ENCODE peak calls at places on chromosomes 13 and 19, in six cellular contexts. One of them, this sample, is unnamed.

GRCh38 chr19:42850981-42851717 is 28.4 kb downstream of the PSG1 start:
- DNase-seq in heart left ventricle: no peak
- DNase-seq in A673: peak
- DNase-seq in cardiac muscle cell: no peak
- DNase-seq in GM23338: no peak
- DNase-seq in IMR-90: peak
- DNase-seq in this sample: no peak

GRCh38 chr19:38812841-38813320 is at the start of gene LGALS4:
- DNase-seq in heart left ventricle: no peak
- DNase-seq in IMR-90: no peak
- DNase-seq in A673: no peak
- DNase-seq in GM23338: no peak
- DNase-seq in cardiac muscle cell: no peak
- DNase-seq in this sample: no peak

GRCh38 chr19:10450853-10451609 is 30.7 kb downstream of the PDE4A start:
- DNase-seq in heart left ventricle: no peak
- DNase-seq in IMR-90: no peak
- DNase-seq in A673: peak
- DNase-seq in cardiac muscle cell: no peak
- DNase-seq in GM23338: peak
- DNase-seq in this sample: no peak

GRCh38 chr19:48424694-48425219 is 21.0 kb upstream of the GRWD1 start:
- DNase-seq in IMR-90: peak
- DNase-seq in cardiac muscle cell: no peak
- DNase-seq in GM23338: peak
- DNase-seq in heart left ventricle: no peak
- DNase-seq in A673: peak
- DNase-seq in this sample: no peak

GRCh38 chr19:52527954-52528326 is 472 bp downstream of the ZNF808 start:
- DNase-seq in A673: peak
- DNase-seq in heart left ventricle: peak
- DNase-seq in GM23338: peak
- DNase-seq in IMR-90: no peak
- DNase-seq in cardiac muscle cell: peak
- DNase-seq in this sample: peak

GRCh38 chr13:50713849-50714248 is 129.6 kb downstream of the DLEU7 start:
- DNase-seq in IMR-90: peak
- DNase-seq in GM23338: no peak
- DNase-seq in cardiac muscle cell: no peak
- DNase-seq in A673: no peak
- DNase-seq in heart left ventricle: no peak
- DNase-seq in this sample: no peak

GRCh38 chr13:102879793-102880499 is 34.1 kb downstream of the ERCC5 start:
- DNase-seq in heart left ventricle: no peak
- DNase-seq in GM23338: no peak
- DNase-seq in IMR-90: no peak
- DNase-seq in cardiac muscle cell: no peak
- DNase-seq in A673: no peak
- DNase-seq in this sample: no peak

GRCh38 chr13:99854376-99854775 is 117.2 kb downstream of the ZIC5 start:
- DNase-seq in cardiac muscle cell: no peak
- DNase-seq in heart left ventricle: no peak
- DNase-seq in IMR-90: no peak
- DNase-seq in GM23338: no peak
- DNase-seq in A673: no peak
- DNase-seq in this sample: no peak

GRCh38 chr13:30715837-30716236 is 19.5 kb upstream of the ALOX5AP start:
- DNase-seq in GM23338: no peak
- DNase-seq in heart left ventricle: peak
- DNase-seq in IMR-90: no peak
- DNase-seq in cardiac muscle cell: no peak
- DNase-seq in A673: no peak
- DNase-seq in this sample: no peak

GRCh38 chr19:3672575-3672948 is 27.7 kb downstream of the PIP5K1C start:
- DNase-seq in heart left ventricle: no peak
- DNase-seq in GM23338: no peak
- DNase-seq in A673: no peak
- DNase-seq in IMR-90: no peak
- DNase-seq in cardiac muscle cell: no peak
- DNase-seq in this sample: no peak

GRCh38 chr13:113794764-113795173 is 35.7 kb downstream of the TMEM255B start:
- DNase-seq in A673: no peak
- DNase-seq in heart left ventricle: no peak
- DNase-seq in cardiac muscle cell: no peak
- DNase-seq in IMR-90: no peak
- DNase-seq in GM23338: no peak
- DNase-seq in this sample: no peak

GRCh38 chr19:11331502-11331901 is 8.0 kb downstream of the RAB3D start:
- DNase-seq in IMR-90: no peak
- DNase-seq in A673: no peak
- DNase-seq in cardiac muscle cell: no peak
- DNase-seq in heart left ventricle: no peak
- DNase-seq in GM23338: no peak
- DNase-seq in this sample: no peak

DNA sequence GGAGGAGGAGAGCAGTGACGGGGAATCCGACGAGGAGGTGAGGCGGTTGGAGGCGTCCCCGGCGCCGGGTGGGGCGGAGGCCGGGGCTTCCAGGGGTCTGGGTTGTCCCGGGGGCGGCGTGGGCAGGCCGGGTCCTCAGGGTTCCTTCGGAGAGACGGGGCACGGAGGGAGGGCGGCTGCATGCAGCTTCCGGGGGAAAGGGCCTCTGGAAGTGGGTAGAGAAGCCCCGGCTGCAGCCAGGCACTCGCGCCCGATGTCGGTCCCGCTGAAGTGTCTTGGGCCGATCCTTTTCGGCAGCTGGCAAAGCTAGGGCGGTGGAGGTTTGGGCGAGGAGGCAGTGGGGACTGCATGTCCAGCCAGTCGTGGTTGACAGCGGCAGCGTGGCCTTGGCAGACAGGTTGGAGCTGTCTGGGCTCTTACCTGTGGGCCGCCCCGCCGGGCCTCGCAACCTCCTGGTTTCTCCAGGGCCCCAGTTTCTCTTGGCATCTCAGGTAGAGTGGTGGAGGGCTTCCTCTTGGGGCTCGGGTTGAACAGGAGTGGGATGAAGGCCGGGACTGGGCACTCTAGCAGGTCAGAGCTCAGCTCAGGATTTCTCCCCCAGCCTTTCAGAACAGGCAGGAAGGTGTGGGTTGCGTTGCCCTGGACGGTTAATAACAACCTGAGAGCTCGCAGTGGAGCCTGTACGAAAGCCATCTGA is 690 bp downstream of the KMT2B start:
- DNase-seq in cardiac muscle cell: peak
- DNase-seq in IMR-90: no peak
- DNase-seq in heart left ventricle: peak
- DNase-seq in A673: peak
- DNase-seq in GM23338: peak
- DNase-seq in this sample: no peak
- H3K27ac ChIP-seq in cardiac muscle cell: peak
- H3K27ac ChIP-seq in IMR-90: peak
- H3K27ac ChIP-seq in heart left ventricle: peak
- H3K27ac ChIP-seq in A673: peak
- H3K27ac ChIP-seq in GM23338: no peak
- H3K27ac ChIP-seq in this sample: no peak

GRCh38 chr13:40149611-40150283 is 494.3 kb downstream of the COG6 start:
- DNase-seq in A673: peak
- DNase-seq in IMR-90: peak
- DNase-seq in heart left ventricle: no peak
- DNase-seq in cardiac muscle cell: no peak
- DNase-seq in GM23338: no peak
- DNase-seq in this sample: no peak
- H3K27ac ChIP-seq in A673: no peak
- H3K27ac ChIP-seq in IMR-90: no peak
- H3K27ac ChIP-seq in heart left ventricle: no peak
- H3K27ac ChIP-seq in cardiac muscle cell: no peak
- H3K27ac ChIP-seq in GM23338: no peak
- H3K27ac ChIP-seq in this sample: peak

GRCh38 chr19:16127776-16128371 is 15.6 kb upstream of the HSH2D start:
- DNase-seq in cardiac muscle cell: no peak
- DNase-seq in IMR-90: no peak
- DNase-seq in GM23338: no peak
- DNase-seq in heart left ventricle: no peak
- DNase-seq in A673: no peak
- DNase-seq in this sample: no peak

GRCh38 chr19:16121967-16122366 is 10.3 kb downstream of the RAB8A start:
- DNase-seq in IMR-90: no peak
- DNase-seq in GM23338: no peak
- DNase-seq in cardiac muscle cell: no peak
- DNase-seq in A673: no peak
- DNase-seq in heart left ventricle: no peak
- DNase-seq in this sample: no peak

GRCh38 chr19:16127080-16127479 is 15.4 kb downstream of the RAB8A start:
- DNase-seq in GM23338: no peak
- DNase-seq in cardiac muscle cell: no peak
- DNase-seq in heart left ventricle: no peak
- DNase-seq in A673: no peak
- DNase-seq in IMR-90: no peak
- DNase-seq in this sample: no peak

GRCh38 chr19:16124953-16125352 is 13.3 kb downstream of the RAB8A start:
- DNase-seq in A673: no peak
- DNase-seq in heart left ventricle: no peak
- DNase-seq in cardiac muscle cell: no peak
- DNase-seq in GM23338: no peak
- DNase-seq in IMR-90: no peak
- DNase-seq in this sample: no peak

GRCh38 chr19:16125738-16126495 is 14.2 kb downstream of the RAB8A start:
- DNase-seq in cardiac muscle cell: no peak
- DNase-seq in heart left ventricle: no peak
- DNase-seq in IMR-90: no peak
- DNase-seq in A673: no peak
- DNase-seq in GM23338: no peak
- DNase-seq in this sample: no peak
- H3K27ac ChIP-seq in cardiac muscle cell: no peak
- H3K27ac ChIP-seq in heart left ventricle: no peak
- H3K27ac ChIP-seq in IMR-90: no peak
- H3K27ac ChIP-seq in A673: no peak
- H3K27ac ChIP-seq in GM23338: no peak
- H3K27ac ChIP-seq in this sample: no peak

GRCh38 chr19:16529466-16530144 is 12.6 kb downstream of the CHERP start:
- DNase-seq in A673: no peak
- DNase-seq in IMR-90: no peak
- DNase-seq in heart left ventricle: no peak
- DNase-seq in cardiac muscle cell: no peak
- DNase-seq in GM23338: no peak
- DNase-seq in this sample: no peak

GRCh38 chr19:16527971-16528521 is 14.2 kb downstream of the CHERP start:
- DNase-seq in A673: peak
- DNase-seq in IMR-90: no peak
- DNase-seq in GM23338: peak
- DNase-seq in heart left ventricle: no peak
- DNase-seq in cardiac muscle cell: peak
- DNase-seq in this sample: no peak

GRCh38 chr19:16531380-16531669 is 10.9 kb downstream of the CHERP start:
- DNase-seq in GM23338: no peak
- DNase-seq in A673: no peak
- DNase-seq in cardiac muscle cell: no peak
- DNase-seq in heart left ventricle: no peak
- DNase-seq in IMR-90: no peak
- DNase-seq in this sample: no peak

GRCh38 chr19:16532440-16533273 is 9.6 kb downstream of the CHERP start:
- DNase-seq in GM23338: no peak
- DNase-seq in A673: no peak
- DNase-seq in cardiac muscle cell: no peak
- DNase-seq in heart left ventricle: no peak
- DNase-seq in IMR-90: no peak
- DNase-seq in this sample: no peak

DNA sequence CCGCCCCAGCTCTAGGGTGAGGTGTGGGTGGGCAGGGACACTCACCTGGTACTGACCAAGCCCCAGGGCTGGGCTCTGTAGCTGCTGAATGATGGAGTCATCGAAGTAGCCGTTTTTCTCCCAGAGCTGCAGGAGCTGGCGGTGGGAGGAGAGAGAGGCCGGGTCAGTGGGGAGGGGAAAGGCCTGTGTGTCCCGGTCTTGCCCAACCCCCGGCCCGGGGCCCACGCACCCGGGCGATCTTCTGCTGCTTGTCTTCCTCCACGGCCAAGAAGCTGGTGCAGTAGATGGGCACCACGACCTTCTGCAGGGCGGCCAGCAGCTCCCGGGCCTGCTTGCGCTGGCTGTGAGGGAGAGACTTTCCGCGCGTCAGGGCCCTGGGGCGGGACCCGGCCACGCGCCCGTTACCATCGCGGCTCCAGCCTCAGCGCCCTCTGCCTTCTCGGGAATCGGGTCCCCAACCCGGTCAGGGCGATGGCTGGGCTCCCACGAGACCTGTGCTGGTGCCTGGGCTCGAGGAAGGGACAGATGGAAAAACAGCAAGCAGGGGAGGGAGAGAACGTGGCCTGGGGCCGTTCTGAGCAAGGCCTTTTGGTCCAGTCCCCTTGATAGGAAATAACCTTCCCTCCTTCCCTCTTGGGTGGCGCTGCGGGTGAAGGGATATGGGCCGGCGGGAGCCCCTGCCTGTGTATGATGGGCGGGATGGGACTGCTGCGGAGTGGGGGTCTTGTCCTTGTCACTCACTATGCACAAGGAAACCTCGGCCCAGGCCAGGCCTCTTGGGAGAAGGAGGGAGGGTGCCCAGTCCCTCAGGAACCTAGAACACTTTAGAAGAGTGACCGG is 11.5 kb downstream of the CHERP start:
- DNase-seq in A673: no peak
- DNase-seq in IMR-90: no peak
- DNase-seq in GM23338: no peak
- DNase-seq in heart left ventricle: no peak
- DNase-seq in cardiac muscle cell: no peak
- DNase-seq in this sample: no peak
- H3K27ac ChIP-seq in A673: no peak
- H3K27ac ChIP-seq in IMR-90: no peak
- H3K27ac ChIP-seq in GM23338: no peak
- H3K27ac ChIP-seq in heart left ventricle: no peak
- H3K27ac ChIP-seq in cardiac muscle cell: no peak
- H3K27ac ChIP-seq in this sample: no peak

DNA sequence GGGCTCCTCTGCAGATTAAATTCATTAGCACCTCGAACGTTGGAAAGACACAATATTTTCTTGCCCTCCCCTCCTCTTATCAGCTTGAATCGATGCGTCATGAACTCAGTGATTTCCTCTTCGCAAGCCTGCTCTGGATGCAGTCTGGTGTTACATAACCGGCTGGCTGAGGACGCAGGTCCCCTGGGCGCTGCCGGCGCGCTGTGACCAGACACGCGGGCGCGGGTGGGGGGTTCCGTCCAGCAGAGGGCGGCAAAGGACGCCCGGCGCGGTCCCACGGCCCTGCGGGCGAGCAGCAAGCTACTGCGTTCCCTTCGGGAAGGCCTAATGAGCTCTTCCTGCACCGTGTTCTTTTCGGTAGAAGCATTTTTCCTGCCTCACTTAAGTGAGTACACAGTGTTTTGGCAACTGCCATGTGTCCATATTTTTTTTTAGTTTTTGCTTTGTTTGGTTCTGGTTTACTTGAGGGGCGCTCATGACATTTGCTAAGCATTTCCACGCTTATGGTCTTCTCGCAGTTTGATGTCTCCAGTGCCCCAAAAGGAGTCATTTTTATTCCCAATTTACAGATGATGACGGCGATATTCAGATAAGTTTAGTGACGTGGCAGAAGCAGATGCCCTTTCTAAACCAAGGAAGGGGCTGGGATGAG is 112.2 kb upstream of the MBNL2 start:
- DNase-seq in heart left ventricle: peak
- DNase-seq in IMR-90: peak
- DNase-seq in A673: peak
- DNase-seq in cardiac muscle cell: peak
- DNase-seq in GM23338: peak
- DNase-seq in this sample: peak
- H3K27ac ChIP-seq in heart left ventricle: no peak
- H3K27ac ChIP-seq in IMR-90: no peak
- H3K27ac ChIP-seq in A673: no peak
- H3K27ac ChIP-seq in cardiac muscle cell: no peak
- H3K27ac ChIP-seq in GM23338: no peak
- H3K27ac ChIP-seq in this sample: peak

This sample was measured in caudate nucleus.